ENCODE peak calls at places on chromosome 2, in seven cellular contexts. O is GM12865, L is nephron progenitor cell, A is lung, F is A673, U is fibroblast of lung, D is cardiac muscle cell. J is an unnamed sample.

GRCh38 chr2:152762202-152762601 is 43.8 kb downstream of the ARL6IP6 start:
- DNase-seq in U (peak; percentile 95), A (no peak), D (no peak), O (no peak), F (peak; percentile 79), L (no peak), J (no peak)

GRCh38 chr2:136986605-136987221 is 221.4 kb downstream of the THSD7B start:
- DNase-seq in L (no peak), D (peak; percentile 28), A (no peak), U (no peak), O (no peak), F (no peak), J (no peak)

GRCh38 chr2:145764631-145765030 is 1244.7 kb upstream of the ZEB2 start:
- DNase-seq in D (no peak), A (no peak), U (peak; percentile 59), O (no peak), F (peak; percentile 91), L (no peak), J (no peak)

GRCh38 chr2:56337342-56337741 is 153.6 kb downstream of the CCDC85A start:
- DNase-seq in A (no peak), U (no peak), L (no peak), O (no peak), D (no peak), F (no peak), J (no peak)

GRCh38 chr2:102033028-102033749 is 41.4 kb downstream of the IL1R2 start:
- DNase-seq in A (peak; percentile 85), L (no peak), F (no peak), U (peak; percentile 91), O (peak; percentile 54), D (no peak), J (no peak)

GRCh38 chr2:163044116-163044515 is 205.5 kb upstream of the KCNH7 start:
- DNase-seq in L (no peak), O (no peak), U (no peak), F (no peak), A (no peak), D (no peak), J (no peak)

GRCh38 chr2:235936493-235936892 is 231.7 kb downstream of the GBX2 start:
- DNase-seq in F (no peak), D (no peak), A (no peak), L (peak; percentile 41), U (no peak), O (peak; percentile 9), J (peak; percentile 21)

GRCh38 chr2:64655873-64656272 is 2.2 kb upstream of the SERTAD2 start:
- DNase-seq in F (no peak), L (no peak), D (no peak), A (no peak), O (no peak), U (no peak), J (no peak)

GRCh38 chr2:202149155-202149762 is 76.2 kb downstream of the KIAA2012 start:
- DNase-seq in A (peak; percentile 31), D (peak; percentile 18), U (no peak), F (peak; percentile 77), L (peak; percentile 41), O (no peak), J (no peak)

GRCh38 chr2:328761-329160 is 40.9 kb upstream of the ALKAL2 start:
- DNase-seq in O (no peak), U (no peak), L (no peak), D (no peak), A (no peak), F (peak; percentile 17), J (no peak)

GRCh38 chr2:70511986-70512729 is 41.5 kb downstream of the TGFA start:
- DNase-seq in D (no peak), U (no peak), O (no peak), A (no peak), L (no peak), F (no peak), J (no peak)

GRCh38 chr2:183011741-183012140 is 26.5 kb downstream of the NCKAP1 start:
- DNase-seq in U (no peak), A (no peak), F (no peak), O (no peak), D (no peak), L (no peak), J (no peak)

GRCh38 chr2:182672471-182673165 is 43.4 kb upstream of the DNAJC10 start:
- DNase-seq in O (no peak), A (no peak), D (peak; percentile 8), U (peak; percentile 61), F (peak; percentile 41), L (no peak), J (no peak)

GRCh38 chr2:103898561-103898960 is 955.4 kb upstream of the POU3F3 start:
- DNase-seq in U (no peak), L (no peak), D (no peak), O (no peak), A (no peak), F (no peak), J (no peak)

GRCh38 chr2:25979006-25979405 is 3.3 kb downstream of the KIF3C start:
- DNase-seq in U (no peak), F (no peak), A (no peak), O (no peak), L (no peak), D (no peak), J (no peak)

GRCh38 chr2:159755788-159756187 is 42.2 kb downstream of the CD302 start:
- DNase-seq in D (peak; percentile 2), A (no peak), O (no peak), F (no peak), L (no peak), U (no peak), J (no peak)
- TF ChIP-seq CTCF in D (peak; percentile 36), A (no peak), O (peak; percentile 10), F (peak; percentile 44), L (no peak), U (peak; percentile 21), J (peak; percentile 20)

GRCh38 chr2:172095905-172096660 is 6.6 kb downstream of the DLX2 start:
- DNase-seq in U (no peak), F (peak; percentile 80), D (no peak), A (no peak), O (no peak), L (no peak), J (no peak)
- TF ChIP-seq CTCF in U (no peak), F (peak; percentile 67), D (peak; percentile 19), A (no peak), O (peak; percentile 20), L (peak; percentile 14), J (no peak)

GRCh38 chr2:139940701-139941100 is 1160.5 kb upstream of the NXPH2 start:
- DNase-seq in A (no peak), U (no peak), F (peak; percentile 84), D (no peak), O (no peak), L (no peak), J (no peak)

GRCh38 chr2:139949242-139949972 is 1169.2 kb upstream of the NXPH2 start:
- DNase-seq in D (no peak), U (no peak), O (no peak), A (no peak), L (no peak), F (no peak), J (no peak)

DNA sequence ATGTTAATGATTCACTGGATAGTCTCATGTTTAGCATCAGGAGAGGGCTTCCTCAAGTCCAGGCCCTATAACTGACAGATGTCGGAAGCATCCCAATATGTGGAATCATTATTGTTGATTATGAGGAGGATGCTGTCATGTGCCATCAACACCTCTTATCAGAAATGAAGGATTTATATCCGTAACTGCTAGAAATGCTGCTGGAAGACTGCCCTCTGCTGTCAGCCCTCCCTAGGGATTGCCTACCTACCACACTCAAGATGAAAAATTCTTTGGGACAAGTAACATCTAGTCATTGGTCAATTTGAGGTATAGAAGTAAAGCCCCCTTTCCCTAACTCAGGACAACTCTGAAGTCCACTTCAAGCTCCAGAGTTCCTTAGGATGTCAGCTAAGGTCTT is 1166.5 kb upstream of the NXPH2 start:
- DNase-seq in D (no peak), L (no peak), F (peak; percentile 15), O (no peak), U (no peak), A (no peak), J (no peak)
- TF ChIP-seq CTCF in D (no peak), L (no peak), F (peak; percentile 38), O (no peak), U (no peak), A (no peak), J (no peak)

GRCh38 chr2:189347540-189347939 is 93.7 kb upstream of the WDR75 start:
- DNase-seq in D (peak; percentile 2), F (peak; percentile 65), L (no peak), O (peak; percentile 67), A (no peak), U (peak; percentile 98), J (no peak)
- TF ChIP-seq CTCF in D (peak; percentile 34), F (peak; percentile 41), L (no peak), O (no peak), A (no peak), U (peak; percentile 17), J (no peak)

GRCh38 chr2:231795525-231796327 is 9.5 kb downstream of the COPS7B start:
- DNase-seq in A (no peak), U (peak; percentile 69), L (no peak), D (peak; percentile 36), F (peak; percentile 81), O (no peak), J (no peak)

GRCh38 chr2:231803739-231804138 is 17.5 kb downstream of the COPS7B start:
- DNase-seq in A (no peak), F (no peak), U (no peak), L (no peak), D (no peak), O (no peak), J (no peak)

DNA sequence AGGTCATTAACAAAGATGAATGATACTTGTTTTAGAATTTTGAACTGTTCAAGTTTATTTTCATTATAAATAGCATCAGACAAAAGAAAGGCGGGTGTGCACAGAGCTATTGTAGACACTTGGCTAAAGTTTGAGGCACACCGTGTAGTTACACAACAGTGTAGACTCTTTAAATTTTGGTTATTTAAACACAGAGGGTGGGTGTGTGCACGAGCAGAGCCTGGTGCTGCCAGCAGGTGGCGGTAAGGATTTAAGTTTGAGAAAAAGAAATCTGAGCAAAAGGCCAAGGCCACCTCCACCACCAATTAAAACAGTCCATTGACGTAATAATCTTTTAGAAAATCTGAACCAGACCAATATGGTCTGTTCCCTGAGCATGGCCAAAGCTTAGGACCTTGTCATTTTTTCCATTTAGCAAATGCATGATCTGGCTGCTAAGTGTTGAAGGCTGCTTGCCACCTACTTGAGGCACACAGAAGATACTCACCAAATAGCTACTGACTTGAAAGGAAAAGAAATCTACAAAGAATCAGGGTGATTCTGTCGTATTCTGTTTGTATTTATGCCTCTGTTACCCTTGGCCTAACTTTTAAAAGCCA is 14.3 kb downstream of the COPS7B start:
- DNase-seq in L (peak; percentile 70), A (no peak), U (peak; percentile 39), D (peak; percentile 42), O (peak; percentile 44), F (peak; percentile 55), J (peak; percentile 63)
- TF ChIP-seq CTCF in L (peak; percentile 68), A (peak; percentile 9), U (peak; percentile 54), D (peak; percentile 76), O (peak; percentile 65), F (peak; percentile 84), J (peak; percentile 85)

J was measured in endothelial cell.